ENCODE peak calls at places on chromosomes 11 and 22, in six cellular contexts. One of them, this sample, is unnamed.
A peak's percentile ranks its signal among the peaks of the same experiment; 100 is the strongest.

GRCh38 chr22:36334838-36335603 is 52.7 kb downstream of the MYH9 start:
- DNase-seq in ACHN: peak; percentile 46
- DNase-seq in GM04503: no peak
- DNase-seq in AG09319: no peak
- DNase-seq in right cardiac atrium: peak; percentile 73
- DNase-seq in EH: peak; percentile 92
- DNase-seq in this sample: peak; percentile 75

GRCh38 chr11:88651556-88651955 is 314.0 kb upstream of the CTSC start:
- DNase-seq in EH: no peak
- DNase-seq in GM04503: no peak
- DNase-seq in AG09319: no peak
- DNase-seq in right cardiac atrium: no peak
- DNase-seq in ACHN: no peak
- DNase-seq in this sample: no peak

GRCh38 chr11:46330154-46330886 is 16.9 kb upstream of the DGKZ start:
- DNase-seq in ACHN: no peak
- DNase-seq in right cardiac atrium: no peak
- DNase-seq in AG09319: no peak
- DNase-seq in EH: peak; percentile 20
- DNase-seq in GM04503: no peak
- DNase-seq in this sample: no peak

GRCh38 chr11:75639752-75640151 is 29.1 kb downstream of the MAP6 start:
- DNase-seq in AG09319: peak; percentile 20
- DNase-seq in right cardiac atrium: peak; percentile 94
- DNase-seq in GM04503: no peak
- DNase-seq in ACHN: no peak
- DNase-seq in EH: peak; percentile 73
- DNase-seq in this sample: peak; percentile 81

GRCh38 chr22:30883586-30884145 is 84.9 kb downstream of the MORC2 start:
- DNase-seq in right cardiac atrium: peak; percentile 5
- DNase-seq in AG09319: no peak
- DNase-seq in ACHN: no peak
- DNase-seq in EH: no peak
- DNase-seq in GM04503: no peak
- DNase-seq in this sample: peak; percentile 49

GRCh38 chr11:3191586-3192324 is 26.6 kb upstream of the OSBPL5 start:
- DNase-seq in right cardiac atrium: no peak
- DNase-seq in EH: no peak
- DNase-seq in ACHN: no peak
- DNase-seq in GM04503: no peak
- DNase-seq in AG09319: no peak
- DNase-seq in this sample: no peak

GRCh38 chr11:129457321-129457720 is 81.7 kb downstream of the BARX2 start:
- DNase-seq in GM04503: no peak
- DNase-seq in EH: no peak
- DNase-seq in ACHN: no peak
- DNase-seq in right cardiac atrium: no peak
- DNase-seq in AG09319: no peak
- DNase-seq in this sample: no peak

GRCh38 chr11:16898274-16898985 is 115.8 kb downstream of the PLEKHA7 start:
- DNase-seq in EH: no peak
- DNase-seq in GM04503: no peak
- DNase-seq in ACHN: no peak
- DNase-seq in AG09319: no peak
- DNase-seq in right cardiac atrium: no peak
- DNase-seq in this sample: no peak

GRCh38 chr11:122617926-122618325 is 37.6 kb upstream of the UBASH3B start:
- DNase-seq in GM04503: no peak
- DNase-seq in ACHN: peak; percentile 41
- DNase-seq in EH: no peak
- DNase-seq in right cardiac atrium: no peak
- DNase-seq in AG09319: no peak
- DNase-seq in this sample: no peak

GRCh38 chr11:17760102-17761029 is 25.8 kb downstream of the KCNC1 start:
- DNase-seq in AG09319: peak; percentile 10
- DNase-seq in right cardiac atrium: no peak
- DNase-seq in EH: peak; percentile 40
- DNase-seq in ACHN: peak; percentile 38
- DNase-seq in GM04503: no peak
- DNase-seq in this sample: peak; percentile 51

GRCh38 chr22:24541681-24542515 is 13.0 kb downstream of the GUCD1 start:
- DNase-seq in AG09319: no peak
- DNase-seq in EH: no peak
- DNase-seq in right cardiac atrium: no peak
- DNase-seq in GM04503: no peak
- DNase-seq in ACHN: no peak
- DNase-seq in this sample: no peak

GRCh38 chr11:8689726-8690255 is 7.2 kb downstream of the RPL27A start:
- DNase-seq in ACHN: no peak
- DNase-seq in GM04503: no peak
- DNase-seq in EH: peak; percentile 39
- DNase-seq in AG09319: no peak
- DNase-seq in right cardiac atrium: no peak
- DNase-seq in this sample: no peak

GRCh38 chr22:24514241-24515024 is 19.3 kb downstream of the UPB1 start:
- DNase-seq in GM04503: no peak
- DNase-seq in EH: no peak
- DNase-seq in ACHN: no peak
- DNase-seq in AG09319: no peak
- DNase-seq in right cardiac atrium: no peak
- DNase-seq in this sample: no peak